ENCODE peak calls at places on chromosomes 13 and 19, in five cellular contexts. X is Ammon's horn; S is NCI-H2081; I is GF-D8; R is stimulated activated CD4-positive, alpha-beta T cell treated with anti-CD3 and anti-CD28 coated beads, Interleukin-12 subunit alpha, Interleukin-12 subunit beta, amount 100 ng/mL, for 24 hours. D is an unnamed sample.

GRCh38 chr13:52852444-52852843 is 4.0 kb upstream of the PCDH8 start:
- DNase-seq in R (no peak), S (peak; percentile 52), I (no peak), X (no peak), D (peak; percentile 63)

GRCh38 chr19:3443840-3444694 is 36.3 kb downstream of the SMIM24 start:
- DNase-seq in S (no peak), I (no peak), R (no peak), X (peak; percentile 39), D (no peak)

GRCh38 chr19:5452594-5453565 is 2.3 kb upstream of the ZNRF4 start:
- DNase-seq in I (no peak), S (no peak), R (no peak), X (no peak), D (no peak)

GRCh38 chr13:80342541-80343371 is 1.8 kb upstream of the SPRY2 start:
- DNase-seq in I (peak; percentile 75), X (peak; percentile 82), S (peak; percentile 58), R (peak; percentile 41), D (no peak)

GRCh38 chr19:13499682-13500081 is 6.6 kb downstream of the CACNA1A start:
- DNase-seq in I (no peak), S (no peak), X (no peak), R (no peak), D (no peak)

GRCh38 chr13:98722958-98723357 is 29.5 kb downstream of the SLC15A1 start:
- DNase-seq in S (no peak), X (no peak), R (no peak), I (no peak), D (no peak)

GRCh38 chr13:108155185-108156106 is 59.9 kb downstream of the LIG4 start:
- DNase-seq in S (peak; percentile 63), I (no peak), X (peak; percentile 53), R (peak; percentile 16), D (peak; percentile 4)

GRCh38 chr13:74201530-74201929 is 67.3 kb upstream of the KLF12 start:
- DNase-seq in I (no peak), X (no peak), R (no peak), S (no peak), D (no peak)

GRCh38 chr13:30256713-30257432 is 50.5 kb downstream of the KATNAL1 start:
- DNase-seq in I (no peak), X (no peak), S (no peak), R (no peak), D (no peak)

GRCh38 chr13:74036373-74036772 is 97.8 kb downstream of the KLF12 start:
- DNase-seq in S (no peak), X (peak; percentile 50), I (no peak), R (no peak), D (no peak)

GRCh38 chr19:30293051-30293785 is 79.0 kb upstream of the ZNF536 start:
- DNase-seq in R (no peak), X (peak; percentile 77), I (no peak), S (no peak), D (no peak)

GRCh38 chr19:46373573-46374359 is 26.9 kb downstream of the PPP5C start:
- DNase-seq in R (no peak), I (no peak), X (peak; percentile 43), S (peak; percentile 96), D (peak; percentile 96)

GRCh38 chr13:111404746-111405145 is 84.3 kb downstream of the TEX29 start:
- DNase-seq in R (no peak), X (no peak), S (no peak), I (no peak), D (no peak)

GRCh38 chr13:61036715-61037114 is 378.9 kb downstream of the PCDH20 start:
- DNase-seq in X (no peak), I (no peak), S (no peak), R (no peak), D (no peak)

GRCh38 chr13:97395437-97396136 is 38.4 kb upstream of the RAP2A start:
- DNase-seq in I (no peak), S (no peak), R (no peak), X (no peak), D (no peak)

GRCh38 chr19:13964776-13965175 is 12.5 kb downstream of the DCAF15 start:
- DNase-seq in X (no peak), S (no peak), I (no peak), R (no peak), D (no peak)

D was measured in NCI-H2171.